ENCODE peak calls at places on chromosomes 11 and 22, in four cellular contexts. K is mucosa of descending colon, I is HuH-7, Z is epithelial cell of prostate. A is an unnamed sample.

GRCh38 chr22:48742556-48743343 is 1084.9 kb downstream of the BRD1 start:
- DNase-seq in K (peak), I (no peak), Z (no peak), A (no peak)

GRCh38 chr11:105870521-105871113 is 151.4 kb downstream of the MSANTD4 start:
- DNase-seq in Z (no peak), I (no peak), K (no peak), A (no peak)

GRCh38 chr22:47795477-47796127 is 1033.2 kb downstream of the TBC1D22A start:
- DNase-seq in Z (no peak), K (no peak), I (no peak), A (peak)

GRCh38 chr11:128188346-128189115 is 398.8 kb downstream of the ETS1 start:
- DNase-seq in K (no peak), Z (no peak), I (no peak), A (no peak)

GRCh38 chr22:35921777-35922176 is 106.8 kb downstream of the RBFOX2 start:
- DNase-seq in I (peak), Z (peak), K (no peak), A (peak)

GRCh38 chr11:26976389-26976788 is 17.5 kb upstream of the FIBIN start:
- DNase-seq in Z (peak), K (no peak), I (no peak), A (no peak)

GRCh38 chr22:19431641-19432091 is at the start of gene HIRA:
- DNase-seq in K (peak), I (peak), Z (peak), A (peak)

GRCh38 chr11:10314199-10315072 is 9.6 kb downstream of the ADM start:
- DNase-seq in I (no peak), Z (no peak), K (no peak), A (peak)

GRCh38 chr11:35981581-35981980 is 37.7 kb downstream of the LDLRAD3 start:
- DNase-seq in Z (no peak), K (no peak), I (no peak), A (no peak)

GRCh38 chr22:40960137-40960536 is 9.0 kb downstream of the RBX1 start:
- DNase-seq in I (no peak), K (no peak), Z (no peak), A (no peak)

GRCh38 chr22:38083931-38084631 is at the start of gene SLC16A8:
- DNase-seq in K (peak), I (no peak), Z (no peak), A (no peak)

GRCh38 chr11:109864834-109865557 is 228.2 kb upstream of the ZC3H12C start:
- DNase-seq in I (no peak), Z (no peak), K (no peak), A (no peak)

GRCh38 chr11:28799316-28799715 is 691.1 kb downstream of the METTL15 start:
- DNase-seq in Z (no peak), I (no peak), K (no peak), A (no peak)

GRCh38 chr22:27602390-27602789 is 199.2 kb downstream of the MN1 start:
- DNase-seq in I (no peak), K (no peak), Z (no peak), A (peak)

GRCh38 chr11:130611791-130612251 is 163.4 kb downstream of the ADAMTS15 start:
- DNase-seq in K (no peak), I (no peak), Z (no peak), A (no peak)

GRCh38 chr11:56706486-56706885 is 7.6 kb downstream of the OR9G1 start:
- DNase-seq in K (no peak), I (no peak), Z (no peak), A (no peak)

GRCh38 chr11:102793677-102794290 is 4.2 kb downstream of the MMP1 start:
- DNase-seq in K (no peak), I (no peak), Z (no peak), A (no peak)

GRCh38 chr11:65524747-65525658 is at the start of gene SCYL1:
- DNase-seq in I (peak), K (peak), Z (no peak), A (peak)

GRCh38 chr11:33634291-33634834 is 66.3 kb downstream of the C11orf91 start:
- DNase-seq in K (no peak), I (no peak), Z (peak), A (no peak)

A was measured in H9.